ENCODE peak calls at places on chromosomes 13 and 19, in ten cellular contexts. One of them, this sample, is unnamed.

GRCh38 chr19:40594657-40595077 is 6.5 kb upstream of the LTBP4 start:
- DNase-seq in left cardiac atrium: no peak
- DNase-seq in GM04504: no peak
- DNase-seq in breast epithelium: no peak
- DNase-seq in AML-193: no peak
- DNase-seq in spleen: no peak
- DNase-seq in activated T-cell treated with anti-CD3 and anti-CD28 coated beads for 48 hours: no peak
- DNase-seq in A549: peak
- DNase-seq in HFF-Myc: no peak
- DNase-seq in T-helper 9 cell: no peak
- DNase-seq in this sample: no peak

GRCh38 chr13:71117920-71118319 is 749.1 kb downstream of the DACH1 start:
- DNase-seq in breast epithelium: no peak
- DNase-seq in GM04504: no peak
- DNase-seq in activated T-cell treated with anti-CD3 and anti-CD28 coated beads for 48 hours: no peak
- DNase-seq in A549: no peak
- DNase-seq in HFF-Myc: no peak
- DNase-seq in AML-193: no peak
- DNase-seq in left cardiac atrium: no peak
- DNase-seq in spleen: no peak
- DNase-seq in T-helper 9 cell: no peak
- DNase-seq in this sample: no peak

GRCh38 chr13:44440046-44440608 is 66.5 kb downstream of the SERP2 start:
- DNase-seq in AML-193: no peak
- DNase-seq in left cardiac atrium: no peak
- DNase-seq in T-helper 9 cell: no peak
- DNase-seq in HFF-Myc: no peak
- DNase-seq in A549: no peak
- DNase-seq in spleen: no peak
- DNase-seq in GM04504: no peak
- DNase-seq in breast epithelium: no peak
- DNase-seq in activated T-cell treated with anti-CD3 and anti-CD28 coated beads for 48 hours: no peak
- DNase-seq in this sample: no peak

GRCh38 chr19:49390978-49391304 is 2.9 kb downstream of the KASH5 start:
- DNase-seq in spleen: peak
- DNase-seq in GM04504: no peak
- DNase-seq in T-helper 9 cell: no peak
- DNase-seq in A549: no peak
- DNase-seq in activated T-cell treated with anti-CD3 and anti-CD28 coated beads for 48 hours: no peak
- DNase-seq in breast epithelium: no peak
- DNase-seq in AML-193: no peak
- DNase-seq in left cardiac atrium: no peak
- DNase-seq in HFF-Myc: no peak
- DNase-seq in this sample: no peak

GRCh38 chr19:1251233-1251502 is 2.8 kb downstream of the MIDN start:
- DNase-seq in left cardiac atrium: peak
- DNase-seq in GM04504: no peak
- DNase-seq in HFF-Myc: no peak
- DNase-seq in spleen: no peak
- DNase-seq in A549: no peak
- DNase-seq in breast epithelium: no peak
- DNase-seq in activated T-cell treated with anti-CD3 and anti-CD28 coated beads for 48 hours: no peak
- DNase-seq in AML-193: peak
- DNase-seq in T-helper 9 cell: no peak
- DNase-seq in this sample: peak

GRCh38 chr13:107867701-107868661 is 347.4 kb downstream of the LIG4 start:
- DNase-seq in spleen: no peak
- DNase-seq in GM04504: no peak
- DNase-seq in T-helper 9 cell: no peak
- DNase-seq in left cardiac atrium: no peak
- DNase-seq in breast epithelium: no peak
- DNase-seq in AML-193: no peak
- DNase-seq in activated T-cell treated with anti-CD3 and anti-CD28 coated beads for 48 hours: no peak
- DNase-seq in HFF-Myc: no peak
- DNase-seq in A549: no peak
- DNase-seq in this sample: peak

GRCh38 chr13:19158006-19158405 is 23.6 kb downstream of the TUBA3C start:
- DNase-seq in A549: no peak
- DNase-seq in GM04504: no peak
- DNase-seq in activated T-cell treated with anti-CD3 and anti-CD28 coated beads for 48 hours: no peak
- DNase-seq in AML-193: no peak
- DNase-seq in T-helper 9 cell: no peak
- DNase-seq in spleen: no peak
- DNase-seq in breast epithelium: no peak
- DNase-seq in HFF-Myc: no peak
- DNase-seq in left cardiac atrium: no peak
- DNase-seq in this sample: no peak

GRCh38 chr13:109332501-109333499 is 453.6 kb downstream of the IRS2 start:
- DNase-seq in HFF-Myc: no peak
- DNase-seq in T-helper 9 cell: no peak
- DNase-seq in left cardiac atrium: no peak
- DNase-seq in breast epithelium: no peak
- DNase-seq in GM04504: no peak
- DNase-seq in AML-193: no peak
- DNase-seq in activated T-cell treated with anti-CD3 and anti-CD28 coated beads for 48 hours: no peak
- DNase-seq in spleen: no peak
- DNase-seq in A549: no peak
- DNase-seq in this sample: no peak

GRCh38 chr19:44796701-44797115 is 12.2 kb upstream of the BCAM start:
- DNase-seq in breast epithelium: peak
- DNase-seq in HFF-Myc: no peak
- DNase-seq in A549: no peak
- DNase-seq in AML-193: no peak
- DNase-seq in spleen: no peak
- DNase-seq in activated T-cell treated with anti-CD3 and anti-CD28 coated beads for 48 hours: no peak
- DNase-seq in GM04504: no peak
- DNase-seq in left cardiac atrium: peak
- DNase-seq in T-helper 9 cell: no peak
- DNase-seq in this sample: peak

GRCh38 chr13:113489549-113490495 is 689 bp downstream of the DCUN1D2 start:
- DNase-seq in spleen: no peak
- DNase-seq in AML-193: peak
- DNase-seq in HFF-Myc: no peak
- DNase-seq in T-helper 9 cell: peak
- DNase-seq in A549: peak
- DNase-seq in activated T-cell treated with anti-CD3 and anti-CD28 coated beads for 48 hours: peak
- DNase-seq in GM04504: peak
- DNase-seq in left cardiac atrium: peak
- DNase-seq in breast epithelium: no peak
- DNase-seq in this sample: no peak

GRCh38 chr13:105948143-105948542 is 587.3 kb downstream of the EFNB2 start:
- DNase-seq in spleen: no peak
- DNase-seq in HFF-Myc: no peak
- DNase-seq in left cardiac atrium: no peak
- DNase-seq in A549: no peak
- DNase-seq in T-helper 9 cell: no peak
- DNase-seq in GM04504: no peak
- DNase-seq in AML-193: no peak
- DNase-seq in activated T-cell treated with anti-CD3 and anti-CD28 coated beads for 48 hours: no peak
- DNase-seq in breast epithelium: no peak
- DNase-seq in this sample: no peak

GRCh38 chr13:99991806-99992242 is 10.2 kb downstream of the ZIC2 start:
- DNase-seq in spleen: no peak
- DNase-seq in T-helper 9 cell: no peak
- DNase-seq in GM04504: no peak
- DNase-seq in AML-193: no peak
- DNase-seq in HFF-Myc: no peak
- DNase-seq in A549: no peak
- DNase-seq in left cardiac atrium: no peak
- DNase-seq in activated T-cell treated with anti-CD3 and anti-CD28 coated beads for 48 hours: no peak
- DNase-seq in breast epithelium: no peak
- DNase-seq in this sample: peak

GRCh38 chr19:23305555-23305954 is 55.4 kb upstream of the ZNF724 start:
- DNase-seq in HFF-Myc: no peak
- DNase-seq in breast epithelium: no peak
- DNase-seq in left cardiac atrium: no peak
- DNase-seq in spleen: no peak
- DNase-seq in AML-193: peak
- DNase-seq in T-helper 9 cell: no peak
- DNase-seq in activated T-cell treated with anti-CD3 and anti-CD28 coated beads for 48 hours: no peak
- DNase-seq in A549: no peak
- DNase-seq in GM04504: no peak
- DNase-seq in this sample: no peak

GRCh38 chr13:91576590-91576989 is 178.2 kb downstream of the GPC5 start:
- DNase-seq in T-helper 9 cell: no peak
- DNase-seq in breast epithelium: no peak
- DNase-seq in activated T-cell treated with anti-CD3 and anti-CD28 coated beads for 48 hours: no peak
- DNase-seq in A549: no peak
- DNase-seq in spleen: no peak
- DNase-seq in HFF-Myc: no peak
- DNase-seq in left cardiac atrium: no peak
- DNase-seq in AML-193: peak
- DNase-seq in GM04504: no peak
- DNase-seq in this sample: peak

GRCh38 chr19:35773020-35773809 is 2.1 kb upstream of the ARHGAP33 start:
- DNase-seq in HFF-Myc: no peak
- DNase-seq in spleen: no peak
- DNase-seq in breast epithelium: no peak
- DNase-seq in activated T-cell treated with anti-CD3 and anti-CD28 coated beads for 48 hours: no peak
- DNase-seq in left cardiac atrium: no peak
- DNase-seq in T-helper 9 cell: no peak
- DNase-seq in AML-193: no peak
- DNase-seq in GM04504: no peak
- DNase-seq in A549: peak
- DNase-seq in this sample: no peak

GRCh38 chr13:44814836-44815235 is 174.4 kb downstream of the NUFIP1 start:
- DNase-seq in breast epithelium: no peak
- DNase-seq in T-helper 9 cell: no peak
- DNase-seq in activated T-cell treated with anti-CD3 and anti-CD28 coated beads for 48 hours: no peak
- DNase-seq in AML-193: no peak
- DNase-seq in spleen: no peak
- DNase-seq in HFF-Myc: no peak
- DNase-seq in GM04504: no peak
- DNase-seq in A549: no peak
- DNase-seq in left cardiac atrium: no peak
- DNase-seq in this sample: no peak

GRCh38 chr19:4337906-4338440 is 654 bp downstream of the STAP2 start:
- DNase-seq in A549: no peak
- DNase-seq in left cardiac atrium: no peak
- DNase-seq in GM04504: no peak
- DNase-seq in AML-193: no peak
- DNase-seq in breast epithelium: peak
- DNase-seq in HFF-Myc: no peak
- DNase-seq in spleen: no peak
- DNase-seq in T-helper 9 cell: no peak
- DNase-seq in activated T-cell treated with anti-CD3 and anti-CD28 coated beads for 48 hours: no peak
- DNase-seq in this sample: peak

GRCh38 chr19:42693760-42694350 is 46.4 kb downstream of the PSG3 start:
- DNase-seq in A549: peak
- DNase-seq in left cardiac atrium: no peak
- DNase-seq in HFF-Myc: peak
- DNase-seq in GM04504: peak
- DNase-seq in T-helper 9 cell: no peak
- DNase-seq in spleen: no peak
- DNase-seq in breast epithelium: no peak
- DNase-seq in AML-193: peak
- DNase-seq in activated T-cell treated with anti-CD3 and anti-CD28 coated beads for 48 hours: peak
- DNase-seq in this sample: no peak

GRCh38 chr19:44747739-44748425 is 626 bp upstream of the BCL3 start:
- DNase-seq in HFF-Myc: no peak
- DNase-seq in T-helper 9 cell: no peak
- DNase-seq in AML-193: peak
- DNase-seq in A549: peak
- DNase-seq in left cardiac atrium: peak
- DNase-seq in activated T-cell treated with anti-CD3 and anti-CD28 coated beads for 48 hours: peak
- DNase-seq in spleen: peak
- DNase-seq in breast epithelium: peak
- DNase-seq in GM04504: no peak
- DNase-seq in this sample: peak

This sample was measured in neural progenitor cell.